ENCODE peak calls at places on chromosomes 3 and 15, in four cellular contexts. Z is GDM1, P is thyroid gland, C is T-helper 9 cell. F is an unnamed sample.

GRCh38 chr15:57432141-57432701 is 55.9 kb downstream of the CGNL1 start:
- DNase-seq in Z (no peak), P (no peak), C (no peak), F (no peak)

GRCh38 chr3:99669879-99670555 is 31.6 kb downstream of the COL8A1 start:
- DNase-seq in C (no peak), P (no peak), Z (no peak), F (no peak)

GRCh38 chr3:171327441-171328174 is 132.6 kb downstream of the TNIK start:
- DNase-seq in Z (no peak), P (no peak), C (no peak), F (no peak)

GRCh38 chr3:67037615-67038014 is 39.5 kb downstream of the KBTBD8 start:
- DNase-seq in P (no peak), Z (no peak), C (no peak), F (no peak)

GRCh38 chr15:42955518-42955917 is 34.9 kb upstream of the TTBK2 start:
- DNase-seq in C (no peak), Z (no peak), P (no peak), F (no peak)

GRCh38 chr15:67187351-67187854 is 67.1 kb downstream of the AAGAB start:
- DNase-seq in C (no peak), P (no peak), Z (no peak), F (peak)

GRCh38 chr3:52606373-52607085 is 70.1 kb downstream of the UQCC5 start:
- DNase-seq in Z (no peak), P (peak), C (no peak), F (no peak)

GRCh38 chr3:62665627-62666433 is 209.4 kb downstream of the CADPS start:
- DNase-seq in Z (peak), C (no peak), P (peak), F (peak)

GRCh38 chr15:90994059-90994416 is 297 bp downstream of the PRC1 start:
- DNase-seq in Z (no peak), C (no peak), P (peak), F (no peak)

GRCh38 chr15:67039349-67040075 is 25.9 kb upstream of the SMAD3 start:
- DNase-seq in P (no peak), Z (no peak), C (no peak), F (no peak)

GRCh38 chr3:29644956-29645661 is 364.2 kb downstream of the RBMS3 start:
- DNase-seq in Z (no peak), C (no peak), P (no peak), F (no peak)

GRCh38 chr3:181738551-181738950 is 26.8 kb downstream of the SOX2 start:
- DNase-seq in C (no peak), P (no peak), Z (no peak), F (no peak)

GRCh38 chr3:179071161-179071568 is 444 bp downstream of the ZMAT3 start:
- DNase-seq in Z (peak), C (peak), P (no peak), F (no peak)

GRCh38 chr15:37133619-37134018 is 33.3 kb upstream of the MEIS2 start:
- DNase-seq in C (no peak), P (no peak), Z (no peak), F (no peak)

GRCh38 chr3:177822826-177823225 is 625.5 kb upstream of the TBL1XR1 start:
- DNase-seq in Z (no peak), P (no peak), C (no peak), F (no peak)

GRCh38 chr15:63292771-63293170 is 15.4 kb downstream of the APH1B start:
- DNase-seq in C (no peak), P (no peak), Z (no peak), F (no peak)

GRCh38 chr15:97786741-97787140 is 173.8 kb upstream of the ARRDC4 start:
- DNase-seq in Z (no peak), P (no peak), C (no peak), F (no peak)

GRCh38 chr3:133476971-133477375 is 77.1 kb downstream of the BFSP2 start:
- DNase-seq in P (no peak), Z (no peak), C (no peak), F (no peak)

GRCh38 chr15:85543741-85544155 is 163.3 kb downstream of the AKAP13 start:
- DNase-seq in P (peak), Z (no peak), C (peak), F (peak)